ENCODE peak calls at places on chromosomes 1 and 21, in four cellular contexts. A is H1, X is SK-N-SH, F is K562. K is an unnamed sample.

GRCh38 chr1:206935491-206936067 is 10.7 kb downstream of the PIGR start:
- DNase-seq in A (peak; percentile 58), X (peak; percentile 59), F (peak; percentile 96), K (no peak)

GRCh38 chr1:114152211-114153050 is 1.2 kb downstream of the SYT6 start:
- DNase-seq in F (no peak), A (no peak), X (peak; percentile 87), K (no peak)

GRCh38 chr1:180264595-180264994 is 34.5 kb downstream of the LHX4 start:
- DNase-seq in X (no peak), A (no peak), F (no peak), K (no peak)

GRCh38 chr21:25583370-25584133 is 23.7 kb downstream of the MRPL39 start:
- DNase-seq in F (no peak), A (no peak), X (no peak), K (no peak)

GRCh38 chr1:25729774-25730173 is 70.2 kb upstream of the SELENON start:
- DNase-seq in F (no peak), A (no peak), X (no peak), K (no peak)

GRCh38 chr1:3219005-3219724 is 150.2 kb downstream of the PRDM16 start:
- DNase-seq in X (peak; percentile 56), A (no peak), F (no peak), K (no peak)

GRCh38 chr1:5579966-5580365 is 412.3 kb downstream of the NPHP4 start:
- DNase-seq in F (no peak), X (no peak), A (no peak), K (no peak)

GRCh38 chr1:31617917-31618746 is 643 bp downstream of the HCRTR1 start:
- DNase-seq in X (peak; percentile 94), A (no peak), F (peak; percentile 89), K (no peak)

GRCh38 chr1:160308451-160309182 is 23.7 kb upstream of the PEX19 start:
- DNase-seq in X (no peak), A (no peak), F (no peak), K (no peak)

GRCh38 chr1:23019851-23020625 is 770 bp downstream of the KDM1A start:
- DNase-seq in A (no peak), F (peak; percentile 60), X (peak; percentile 73), K (no peak)

GRCh38 chr1:206029484-206029883 is 5.8 kb upstream of the CTSE start:
- DNase-seq in X (no peak), F (no peak), A (no peak), K (no peak)

GRCh38 chr21:36722370-36723368 is 23.8 kb downstream of the SIM2 start:
- DNase-seq in F (no peak), X (no peak), A (no peak), K (no peak)

GRCh38 chr1:57158660-57159059 is 192.8 kb upstream of the C8B start:
- DNase-seq in A (no peak), F (no peak), X (peak; percentile 9), K (no peak)

GRCh38 chr1:201051399-201051798 is 27.9 kb upstream of the KIF21B start:
- DNase-seq in A (no peak), F (no peak), X (no peak), K (no peak)

GRCh38 chr1:53125623-53126360 is 16.6 kb downstream of the SLC1A7 start:
- DNase-seq in X (no peak), F (no peak), A (no peak), K (no peak)

GRCh38 chr21:15000076-15000475 is 64.7 kb downstream of the NRIP1 start:
- DNase-seq in X (no peak), A (no peak), F (no peak), K (no peak)

GRCh38 chr21:34846214-34846575 is 177.4 kb downstream of the CLIC6 start:
- DNase-seq in A (no peak), F (no peak), X (no peak), K (no peak)

GRCh38 chr1:192445849-192446489 is 129.2 kb downstream of the RGS21 start:
- DNase-seq in F (peak; percentile 36), A (no peak), X (no peak), K (peak; percentile 15)

GRCh38 chr1:173451981-173452380 is 25.2 kb upstream of the PRDX6 start:
- DNase-seq in X (no peak), F (no peak), A (no peak), K (no peak)

GRCh38 chr1:202270871-202271326 is 70.8 kb downstream of the UBE2T start:
- DNase-seq in X (no peak), A (no peak), F (no peak), K (no peak)

DNA sequence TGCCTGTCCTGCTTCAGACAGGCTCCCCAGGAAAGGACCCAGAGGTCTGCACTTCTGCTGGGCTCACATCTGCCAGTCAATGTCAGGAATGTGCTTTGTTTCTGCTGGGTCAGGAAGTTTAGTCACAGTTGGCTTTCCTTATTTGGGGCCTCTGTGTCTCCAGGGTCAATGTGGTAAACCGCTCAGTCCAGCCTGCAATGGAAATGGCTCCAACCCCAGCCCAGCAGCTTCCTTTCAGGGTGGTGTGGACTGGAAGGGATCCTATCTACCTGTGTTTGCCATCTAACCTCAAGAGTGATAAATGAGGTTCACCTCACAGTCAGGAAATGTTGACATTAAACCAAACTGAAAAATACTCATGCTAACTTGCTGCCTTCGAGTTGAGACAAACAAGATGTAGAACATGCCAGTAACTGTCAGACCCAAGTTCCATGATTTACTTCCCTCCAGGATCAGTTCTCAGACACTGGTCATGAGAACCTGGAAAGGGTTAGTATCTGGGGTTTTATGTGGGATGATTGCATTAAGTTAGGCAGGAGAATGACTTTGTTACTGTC is 20.3 kb downstream of the ENO1 start:
- DNase-seq in X (no peak), F (no peak), A (no peak), K (no peak)
- TF ChIP-seq JUND in X (peak; percentile 8), F (peak; percentile 67), A (no peak), K (peak; percentile 30)

GRCh38 chr21:41713495-41714281 is 53.2 kb downstream of the RIPK4 start:
- DNase-seq in F (no peak), X (no peak), A (no peak), K (no peak)
- TF ChIP-seq JUND in F (no peak), X (no peak), A (no peak), K (no peak)

GRCh38 chr1:41526956-41527561 is 42.6 kb upstream of the EDN2 start:
- DNase-seq in X (no peak), A (no peak), F (no peak), K (no peak)
- TF ChIP-seq JUND in X (no peak), A (no peak), F (no peak), K (no peak)

DNA sequence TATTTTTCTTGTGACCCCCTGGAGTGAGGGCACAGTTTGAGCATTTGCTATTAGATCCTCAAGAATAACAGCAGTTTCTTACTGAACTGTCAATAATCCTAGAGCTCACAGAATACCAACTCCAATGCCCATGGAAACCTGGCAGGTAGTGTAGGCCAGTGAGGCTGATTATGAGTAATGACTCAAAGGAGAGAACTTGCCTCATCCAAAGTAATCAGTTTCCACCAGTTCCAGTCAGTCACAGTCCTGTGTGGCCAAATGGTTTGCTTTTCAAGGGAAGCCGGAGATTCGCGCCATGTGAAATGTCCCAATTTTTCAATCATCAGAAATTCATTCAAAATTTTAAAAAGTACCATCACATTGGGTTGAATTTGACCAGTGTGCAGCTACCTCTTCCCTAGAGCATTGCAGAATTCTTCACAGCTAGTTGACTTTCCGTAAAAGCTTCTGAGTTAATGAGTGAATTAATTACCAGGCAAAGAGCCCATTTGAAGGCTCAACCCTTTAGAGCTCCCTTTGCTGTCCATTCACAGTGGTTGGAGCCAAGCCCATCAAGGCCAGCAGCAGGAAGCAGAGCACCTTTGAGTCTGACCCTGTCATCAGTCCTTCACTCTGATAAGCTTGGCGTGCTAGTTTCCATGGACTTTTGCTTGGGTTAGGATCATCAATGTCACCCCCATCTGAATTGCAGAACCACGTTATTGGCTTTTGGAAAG is 170.3 kb downstream of the KAZN start:
- DNase-seq in A (no peak), X (no peak), F (no peak), K (no peak)
- TF ChIP-seq JUND in A (no peak), X (no peak), F (no peak), K (no peak)

GRCh38 chr1:229230893-229231753 is 39.8 kb upstream of the RAB4A start:
- DNase-seq in F (no peak), A (no peak), X (no peak), K (peak; percentile 69)
- TF ChIP-seq JUND in F (no peak), A (no peak), X (no peak), K (peak; percentile 62)

GRCh38 chr1:182643699-182644098 is 39.5 kb upstream of the RGS16 start:
- DNase-seq in F (no peak), A (no peak), X (no peak), K (no peak)
- TF ChIP-seq JUND in F (no peak), A (no peak), X (no peak), K (no peak)